ENCODE peak calls at places on chromosome 11, in four cellular contexts. C, P, I and Z are unnamed samples. For H3K4me1, the result is how much of the 10 kb centered on the place peaks cover.

GRCh38 chr11:17551347-17552040 is 4.4 kb downstream of the OTOG start:
- DNase-seq in P (no peak), C (no peak), I (no peak), Z (no peak)

GRCh38 chr11:69915501-69916250 is 96.5 kb upstream of the FGF3 start:
- DNase-seq in C (peak), I (peak), P (peak), Z (peak)

GRCh38 chr11:85680897-85681296 is 5.1 kb downstream of the CCDC89 start:
- DNase-seq in C (no peak), P (no peak), I (no peak), Z (no peak)

GRCh38 chr11:66868726-66869291 is 11.9 kb downstream of the LRFN4 start:
- DNase-seq in C (peak), P (peak), I (peak), Z (no peak)

GRCh38 chr11:39806652-39807051 is 1652.8 kb downstream of the LRRC4C start:
- DNase-seq in P (no peak), I (no peak), C (no peak), Z (no peak)

GRCh38 chr11:11336664-11337063 is 16.4 kb downstream of the CSNK2A3 start:
- DNase-seq in I (no peak), P (no peak), C (peak), Z (no peak)

GRCh38 chr11:47179655-47179991 is 2.9 kb upstream of the ARFGAP2 start:
- DNase-seq in I (no peak), P (no peak), C (peak), Z (no peak)

GRCh38 chr11:94194712-94195111 is 66.1 kb downstream of the PANX1 start:
- DNase-seq in P (no peak), C (no peak), I (no peak), Z (no peak)

GRCh38 chr11:1937616-1938342 is 9.4 kb upstream of the MRPL23 start:
- DNase-seq in C (no peak), I (peak), P (no peak), Z (no peak)

GRCh38 chr11:49995559-49995958 is 13.2 kb upstream of the OR4C12 start:
- DNase-seq in C (peak), I (no peak), P (peak), Z (peak)

GRCh38 chr11:123168955-123169484 is 26.0 kb downstream of the CLMP start:
- DNase-seq in I (no peak), C (no peak), P (no peak), Z (no peak)

GRCh38 chr11:76588455-76589325 is 81.9 kb downstream of the LRRC32 start:
- DNase-seq in P (peak), I (peak), C (peak), Z (no peak)

GRCh38 chr11:2704896-2705606 is 5.3 kb upstream of the KCNQ1OT1 start:
- DNase-seq in I (peak), P (no peak), C (no peak), Z (no peak)

GRCh38 chr11:26522912-26523610 is 49.0 kb downstream of the MUC15 start:
- DNase-seq in P (no peak), C (peak), I (no peak), Z (no peak)

GRCh38 chr11:34601085-34601444 is 19.8 kb upstream of the EHF start:
- DNase-seq in C (no peak), I (no peak), P (no peak), Z (peak)

GRCh38 chr11:76153609-76153949 is 52.7 kb downstream of the WNT11 start:
- DNase-seq in I (no peak), P (no peak), C (no peak), Z (no peak)

GRCh38 chr11:14789879-14790484 is 102.0 kb downstream of the CYP2R1 start:
- DNase-seq in I (no peak), C (peak), P (no peak), Z (no peak)

GRCh38 chr11:39461065-39461464 is 1998.4 kb downstream of the LRRC4C start:
- DNase-seq in P (no peak), I (no peak), C (no peak), Z (no peak)

GRCh38 chr11:1748467-1749019 is 1.9 kb downstream of the IFITM10 start:
- DNase-seq in C (no peak), I (no peak), P (no peak), Z (no peak)

GRCh38 chr11:47508595-47509555 is 44.1 kb downstream of the CELF1 start:
- DNase-seq in P (peak), C (no peak), I (no peak), Z (no peak)

GRCh38 chr11:5004429-5005274 is 10.0 kb downstream of the OR51L1 start:
- DNase-seq in C (peak), P (peak), I (no peak), Z (peak)

GRCh38 chr11:76629853-76630599 is 40.5 kb downstream of the LRRC32 start:
- DNase-seq in C (no peak), P (peak), I (peak), Z (no peak)

GRCh38 chr11:43852057-43852636 is 28.5 kb upstream of the ALKBH3 start:
- DNase-seq in C (peak), P (peak), I (no peak), Z (peak)

GRCh38 chr11:108669711-108670110 is 4.8 kb downstream of the DDX10 start:
- DNase-seq in I (no peak), C (no peak), P (no peak), Z (peak)

GRCh38 chr11:15258433-15259350 is 144.0 kb downstream of the INSC start:
- DNase-seq in I (no peak), C (no peak), P (peak), Z (peak)

GRCh38 chr11:75467881-75468280 is 34.9 kb upstream of the KLHL35 start:
- DNase-seq in I (no peak), C (no peak), P (no peak), Z (no peak)

GRCh38 chr11:119115484-119116234 is 5.7 kb upstream of the HINFP start:
- DNase-seq in P (no peak), I (peak), C (no peak), Z (no peak)

GRCh38 chr11:124896071-124896750 is 1.5 kb downstream of the ROBO4 start:
- DNase-seq in I (no peak), C (no peak), P (no peak), Z (peak)

GRCh38 chr11:131897976-131898375 is 527.6 kb downstream of the NTM start:
- DNase-seq in I (no peak), P (no peak), C (no peak), Z (peak)

GRCh38 chr11:64695548-64695947 is 27.4 kb downstream of the NRXN2 start:
- DNase-seq in C (no peak), I (no peak), P (no peak), Z (no peak)

GRCh38 chr11:24861440-24861839 is 364.6 kb downstream of the LUZP2 start:
- DNase-seq in C (no peak), P (no peak), I (no peak), Z (no peak)

GRCh38 chr11:76657139-76657823 is 13.3 kb downstream of the LRRC32 start:
- DNase-seq in I (peak), P (no peak), C (no peak), Z (no peak)

GRCh38 chr11:86706341-86707131 is 34.1 kb upstream of the ME3 start:
- DNase-seq in I (no peak), C (no peak), P (no peak), Z (no peak)

GRCh38 chr11:7021318-7021717 is 1.0 kb downstream of the NLRP14 start:
- DNase-seq in P (no peak), C (no peak), I (no peak), Z (no peak)

GRCh38 chr11:16403851-16404250 is 47.5 kb upstream of the SOX6 start:
- DNase-seq in I (no peak), P (no peak), C (no peak), Z (no peak)

GRCh38 chr11:15204766-15205165 is 90.0 kb downstream of the INSC start:
- DNase-seq in C (no peak), P (no peak), I (no peak), Z (no peak)

GRCh38 chr11:61978703-61979661 is 11.5 kb upstream of the FTH1 start:
- DNase-seq in P (no peak), I (no peak), C (no peak), Z (peak)

GRCh38 chr11:111598546-111598945 is 3.7 kb upstream of the SIK2 start:
- DNase-seq in C (no peak), I (no peak), P (no peak), Z (peak)

GRCh38 chr11:24234822-24235508 is 261.9 kb upstream of the LUZP2 start:
- DNase-seq in I (peak), C (no peak), P (peak), Z (peak)

GRCh38 chr11:40294343-40294723 is 1165.1 kb downstream of the LRRC4C start:
- DNase-seq in P (no peak), I (peak), C (no peak), Z (no peak)

GRCh38 chr11:12840871-12841516 is 166.8 kb downstream of the TEAD1 start:
- DNase-seq in C (no peak), I (no peak), P (no peak), Z (no peak)
- H3K4me1 ChIP-seq in C (under half), I (under half), P (under half), Z (under half)

GRCh38 chr11:60875856-60876485 is 8.6 kb downstream of the ZP1 start:
- DNase-seq in I (no peak), C (no peak), P (no peak), Z (no peak)

GRCh38 chr11:60880189-60880588 is 12.8 kb downstream of the ZP1 start:
- DNase-seq in P (no peak), I (no peak), C (no peak), Z (no peak)

GRCh38 chr11:60878245-60879101 is 11.1 kb downstream of the ZP1 start:
- DNase-seq in P (no peak), C (no peak), I (no peak), Z (no peak)

GRCh38 chr11:60880635-60881282 is 13.4 kb downstream of the ZP1 start:
- DNase-seq in C (no peak), I (no peak), P (no peak), Z (no peak)

GRCh38 chr11:60879104-60879503 is 11.8 kb downstream of the ZP1 start:
- DNase-seq in I (no peak), P (no peak), C (no peak), Z (no peak)
- H3K9ac ChIP-seq in I (no peak), P (no peak), C (no peak), Z (no peak)

DNA sequence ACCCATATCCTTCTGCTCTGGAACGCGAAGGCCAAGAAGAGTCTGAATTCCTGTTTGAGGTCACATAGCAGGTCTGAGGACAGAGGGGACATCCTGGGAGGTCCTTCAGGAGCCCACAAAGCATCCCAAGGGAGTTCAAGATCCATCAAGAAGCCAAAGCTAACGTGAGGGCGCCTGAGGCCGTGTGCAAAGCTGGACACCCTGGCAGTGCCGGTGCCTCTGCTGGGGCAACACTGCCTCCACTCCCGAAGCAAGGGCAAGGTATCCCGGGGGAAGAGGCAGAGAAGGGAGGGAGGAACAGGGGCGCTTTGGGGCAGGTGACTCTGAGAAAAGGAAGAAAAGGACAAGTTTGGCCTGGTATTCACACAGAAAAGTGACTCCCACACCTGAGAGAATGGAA is 50.3 kb upstream of the CDON start:
- DNase-seq in C (no peak), P (no peak), I (no peak), Z (no peak)
- H3K4me1 ChIP-seq in C (under half), P (under half), I (under half), Z (under half)

DNA sequence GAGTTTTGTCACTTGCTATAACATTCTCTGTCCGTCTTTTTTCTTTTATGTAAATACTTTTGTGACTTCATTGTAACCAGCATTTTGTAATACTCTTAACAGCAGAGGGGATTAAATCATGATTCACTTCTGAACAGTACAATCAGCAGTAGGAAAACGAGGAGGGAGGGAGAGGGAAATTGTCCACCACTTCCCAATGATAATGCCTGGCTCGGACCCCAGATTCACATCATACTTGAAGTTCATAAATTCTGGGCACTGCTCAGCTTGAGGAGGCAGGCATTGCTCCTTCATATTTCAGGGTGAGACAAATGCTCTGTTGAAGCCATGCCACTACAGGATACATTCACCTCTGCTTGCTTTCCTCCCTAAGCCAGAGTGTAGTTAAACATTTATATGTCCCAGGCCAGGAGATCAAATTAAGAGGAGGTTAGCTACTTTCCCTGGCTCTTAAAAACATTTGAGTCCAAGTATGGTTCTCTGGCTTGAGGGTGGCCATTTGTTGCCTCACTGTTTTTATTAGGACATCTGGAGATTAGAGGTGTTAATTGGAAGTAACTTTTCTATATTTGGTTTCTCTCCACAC is 129.0 kb upstream of the LDLRAD3 start:
- DNase-seq in I (no peak), P (no peak), C (no peak), Z (no peak)
- H3K9ac ChIP-seq in I (no peak), P (no peak), C (no peak), Z (no peak)

GRCh38 chr11:96014234-96014633 is 90.3 kb upstream of the MTMR2 start:
- DNase-seq in C (peak), P (no peak), I (no peak), Z (peak)
- H3K4me1 ChIP-seq in C (under half), P (under half), I (under half), Z (under half)